ENCODE peak calls at places on chromosomes 13 and 19, in ten cellular contexts. P is heart left ventricle, I is body of pancreas, W is erythroblast, D is GM12878, N is IMR-90, B is tibial nerve, X is A549, A is lower leg skin, L is sigmoid colon. F is an unnamed sample.

GRCh38 chr13:44117351-44117750 is 237.6 kb downstream of the LACC1 start:
- DNase-seq in P (no peak), I (no peak), W (peak), D (no peak), N (peak), B (no peak), X (no peak), A (no peak), L (no peak), F (no peak)

GRCh38 chr19:41969196-41969595 is 10.1 kb upstream of the RABAC1 start:
- DNase-seq in P (no peak), I (no peak), W (no peak), D (no peak), N (no peak), B (no peak), X (no peak), A (no peak), L (no peak), F (no peak)

GRCh38 chr13:95182570-95183285 is 118.5 kb downstream of the ABCC4 start:
- DNase-seq in P (no peak), I (no peak), W (no peak), D (no peak), N (no peak), B (no peak), X (no peak), A (no peak), L (no peak), F (no peak)

GRCh38 chr19:15683411-15683810 is 10.5 kb downstream of the CYP4F12 start:
- DNase-seq in P (no peak), I (no peak), W (no peak), D (no peak), N (no peak), B (no peak), X (no peak), A (no peak), L (no peak), F (no peak)

GRCh38 chr13:110262494-110262893 is 44.5 kb downstream of the COL4A1 start:
- DNase-seq in P (peak), I (no peak), W (no peak), D (no peak), N (no peak), B (no peak), X (no peak), A (no peak), L (no peak), F (no peak)

GRCh38 chr19:50173144-50173543 is 10.1 kb upstream of the IZUMO2 start:
- DNase-seq in P (no peak), I (no peak), W (no peak), D (peak), N (no peak), B (no peak), X (no peak), A (no peak), L (no peak), F (no peak)

GRCh38 chr13:93286047-93286446 is 59.4 kb downstream of the GPC6 start:
- DNase-seq in P (no peak), I (no peak), W (no peak), D (no peak), N (no peak), B (no peak), X (no peak), A (no peak), L (no peak), F (no peak)

GRCh38 chr13:30108216-30108912 is 199.0 kb downstream of the KATNAL1 start:
- DNase-seq in P (no peak), I (no peak), W (no peak), D (no peak), N (no peak), B (no peak), X (no peak), A (no peak), L (no peak), F (no peak)

GRCh38 chr13:73608157-73608516 is 526.1 kb downstream of the KLF12 start:
- DNase-seq in P (no peak), I (no peak), W (no peak), D (no peak), N (no peak), B (no peak), X (no peak), A (no peak), L (no peak), F (no peak)

GRCh38 chr19:19381007-19381926 is 24.2 kb upstream of the GATAD2A start:
- DNase-seq in P (no peak), I (peak), W (no peak), D (no peak), N (no peak), B (no peak), X (no peak), A (no peak), L (no peak), F (no peak)

GRCh38 chr19:17311455-17312248 is 2.3 kb downstream of the DDA1 start:
- DNase-seq in P (no peak), I (no peak), W (no peak), D (no peak), N (peak), B (no peak), X (peak), A (no peak), L (no peak), F (peak)

GRCh38 chr19:17307876-17308377 is 1.4 kb upstream of the DDA1 start:
- DNase-seq in P (no peak), I (no peak), W (no peak), D (no peak), N (no peak), B (no peak), X (no peak), A (no peak), L (no peak), F (no peak)

GRCh38 chr19:17306285-17306714 is 628 bp downstream of the MRPL34 start:
- DNase-seq in P (no peak), I (no peak), W (no peak), D (no peak), N (no peak), B (no peak), X (no peak), A (no peak), L (no peak), F (no peak)

GRCh38 chr19:17309962-17310461 is 649 bp downstream of the DDA1 start:
- DNase-seq in P (no peak), I (no peak), W (no peak), D (no peak), N (no peak), B (no peak), X (no peak), A (no peak), L (no peak), F (no peak)

DNA sequence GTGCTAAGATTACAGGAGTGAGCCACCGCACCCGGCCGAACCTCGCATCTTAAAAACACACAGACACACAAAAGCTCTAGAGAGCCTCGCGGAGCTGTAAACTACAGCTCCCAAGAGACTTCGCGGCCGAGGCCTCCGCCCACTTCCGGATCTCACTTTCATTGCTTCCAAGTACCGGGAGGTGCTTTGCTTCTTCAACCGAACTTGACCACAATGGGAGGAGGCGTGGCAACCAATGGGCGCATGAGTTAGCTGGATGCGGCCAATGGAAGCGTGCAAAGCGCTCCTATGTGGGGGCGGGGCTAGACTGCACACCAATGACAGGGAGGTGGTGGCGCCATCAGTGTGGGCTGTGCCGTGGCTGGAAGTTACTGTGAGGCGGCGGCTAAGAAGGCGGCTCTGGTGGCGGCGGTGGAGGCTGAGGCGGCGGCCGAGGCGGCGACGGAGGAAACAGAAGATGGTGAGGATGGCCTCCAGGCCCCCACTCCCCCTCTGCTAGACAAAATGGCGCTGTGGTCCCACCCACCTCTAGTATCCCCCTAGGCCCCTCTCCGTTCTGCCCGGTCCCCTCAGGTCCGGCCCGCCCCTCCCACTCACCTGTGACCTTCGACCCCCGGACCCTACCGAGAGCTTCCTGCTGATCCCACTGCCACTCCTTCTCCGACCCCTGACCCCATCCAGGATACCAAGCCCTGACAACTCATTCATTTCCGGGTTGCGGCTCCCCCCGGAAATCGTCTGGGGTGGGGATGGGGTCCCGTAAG is at the start of gene DDA1:
- DNase-seq in P (peak), I (peak), W (peak), D (peak), N (peak), B (peak), X (peak), A (peak), L (peak), F (peak)
- TF ChIP-seq POLR2A in P (no peak), I (peak), W (peak), D (peak), N (peak), B (peak), X (peak), A (no peak), L (no peak), F (peak)

GRCh38 chr19:4042064-4042730 is 24.5 kb downstream of the ZBTB7A start:
- DNase-seq in P (no peak), I (no peak), W (no peak), D (no peak), N (no peak), B (no peak), X (no peak), A (no peak), L (no peak), F (no peak)
- TF ChIP-seq POLR2A in P (no peak), I (no peak), W (no peak), D (peak), N (no peak), B (no peak), X (no peak), A (no peak), L (no peak), F (no peak)

DNA sequence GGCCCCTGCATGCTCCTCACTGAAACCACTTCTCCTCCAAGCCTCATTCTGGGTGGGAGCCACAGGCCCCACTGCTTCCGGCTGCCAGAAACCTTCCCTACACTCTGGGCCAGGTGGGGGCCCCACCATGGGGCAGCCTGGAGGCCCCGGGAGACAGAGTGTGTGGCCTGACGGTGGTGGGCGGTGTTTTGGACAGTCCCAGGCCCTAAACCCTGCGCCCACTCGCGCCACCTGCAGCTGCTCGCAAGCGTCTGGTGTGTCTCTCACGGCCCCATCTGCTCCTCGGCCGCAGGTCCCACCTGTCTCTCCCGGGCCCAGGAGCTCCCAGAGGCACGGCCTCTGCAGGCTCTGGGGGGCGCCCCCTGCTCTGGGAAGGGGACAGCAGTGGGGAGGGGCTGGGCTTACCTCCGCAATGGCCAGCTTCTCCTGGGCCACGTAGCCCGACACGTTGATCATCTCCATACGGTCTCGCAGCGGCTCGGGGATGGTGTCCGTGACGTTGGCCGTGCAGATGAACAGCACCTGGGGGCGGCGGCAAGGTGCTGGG is 5.6 kb downstream of the RPL36 start:
- DNase-seq in P (no peak), I (no peak), W (no peak), D (no peak), N (no peak), B (no peak), X (no peak), A (no peak), L (peak), F (no peak)
- TF ChIP-seq POLR2A in P (no peak), I (no peak), W (no peak), D (peak), N (no peak), B (no peak), X (no peak), A (no peak), L (no peak), F (no peak)

DNA sequence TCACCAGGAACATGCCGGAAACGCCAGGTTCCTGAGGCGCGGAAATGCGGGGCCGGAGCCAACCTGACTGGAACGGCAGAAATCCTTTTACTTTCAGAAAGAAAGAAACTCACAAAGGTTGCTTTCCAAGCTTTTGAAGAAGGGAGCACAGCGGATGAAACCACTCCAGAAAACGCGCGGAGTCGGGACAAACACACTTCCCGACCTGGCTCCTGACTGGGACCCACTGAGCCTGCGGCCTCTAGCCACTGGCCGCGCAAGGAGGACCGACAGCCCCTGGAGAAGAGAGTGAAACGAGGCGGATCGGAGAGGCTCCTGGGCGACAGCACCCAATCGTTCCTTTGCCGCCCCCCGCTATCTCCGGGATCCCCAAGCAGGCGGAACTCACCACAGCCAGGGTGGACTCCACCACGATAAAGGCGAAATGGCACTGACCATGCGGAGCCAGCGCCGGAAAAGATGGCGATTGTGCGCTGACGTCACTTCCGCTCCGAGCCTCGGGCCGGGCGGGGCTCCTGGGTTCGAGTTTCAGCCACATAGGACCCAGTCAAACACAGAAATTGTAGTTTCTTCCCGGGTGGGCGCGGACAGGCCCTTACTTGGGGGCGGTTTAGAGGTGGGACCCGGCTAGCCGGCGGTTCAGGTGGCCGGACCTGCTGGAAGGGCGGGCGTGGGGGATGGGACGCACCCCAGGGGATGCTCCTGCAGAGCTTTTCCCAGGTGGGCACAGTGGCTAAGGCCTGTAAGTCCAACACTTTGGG is at the start of gene ZNF121:
- DNase-seq in P (peak), I (peak), W (peak), D (peak), N (peak), B (peak), X (peak), A (peak), L (peak), F (peak)
- TF ChIP-seq POLR2A in P (no peak), I (peak), W (peak), D (peak), N (peak), B (peak), X (peak), A (no peak), L (peak), F (peak)

GRCh38 chr19:7636691-7637373 is at the start of gene STXBP2:
- DNase-seq in P (peak), I (peak), W (peak), D (peak), N (no peak), B (peak), X (peak), A (peak), L (no peak), F (no peak)
- TF ChIP-seq POLR2A in P (no peak), I (peak), W (peak), D (peak), N (no peak), B (no peak), X (peak), A (no peak), L (peak), F (no peak)

GRCh38 chr19:4374451-4375163 is 25.7 kb downstream of the SH3GL1 start:
- DNase-seq in P (no peak), I (peak), W (peak), D (no peak), N (peak), B (peak), X (peak), A (peak), L (peak), F (peak)
- TF ChIP-seq POLR2A in P (no peak), I (no peak), W (peak), D (no peak), N (no peak), B (no peak), X (no peak), A (no peak), L (no peak), F (no peak)

GRCh38 chr19:30334841-30335240 is 37.3 kb upstream of the ZNF536 start:
- DNase-seq in P (no peak), I (no peak), W (no peak), D (no peak), N (no peak), B (no peak), X (no peak), A (no peak), L (no peak), F (no peak)

GRCh38 chr19:30338066-30338465 is 34.1 kb upstream of the ZNF536 start:
- DNase-seq in P (no peak), I (no peak), W (no peak), D (no peak), N (no peak), B (no peak), X (no peak), A (no peak), L (no peak), F (no peak)

GRCh38 chr19:30335306-30335886 is 36.8 kb upstream of the ZNF536 start:
- DNase-seq in P (no peak), I (no peak), W (no peak), D (no peak), N (no peak), B (no peak), X (no peak), A (no peak), L (no peak), F (no peak)

GRCh38 chr19:30338878-30339623 is 33.1 kb upstream of the ZNF536 start:
- DNase-seq in P (no peak), I (no peak), W (no peak), D (no peak), N (no peak), B (no peak), X (no peak), A (no peak), L (no peak), F (no peak)

GRCh38 chr19:30336290-30336689 is 35.9 kb upstream of the ZNF536 start:
- DNase-seq in P (no peak), I (no peak), W (no peak), D (no peak), N (no peak), B (no peak), X (no peak), A (no peak), L (no peak), F (no peak)
- TF ChIP-seq POLR2A in P (no peak), I (no peak), W (no peak), D (no peak), N (no peak), B (no peak), X (no peak), A (no peak), L (no peak), F (no peak)

GRCh38 chr19:11813801-11814706 is at the start of gene ZNF440:
- DNase-seq in P (peak), I (peak), W (peak), D (peak), N (peak), B (peak), X (no peak), A (peak), L (peak), F (peak)
- TF ChIP-seq POLR2A in P (peak), I (peak), W (peak), D (peak), N (peak), B (peak), X (no peak), A (peak), L (peak), F (peak)

F was measured in H54.